ENCODE peak calls at places on chromosomes 13 and 19, in eight cellular contexts. One of them, this sample, is unnamed.
A peak's percentile ranks its signal among the peaks of the same experiment; 100 is the strongest.

GRCh38 chr13:33582121-33582520 is 235.8 kb upstream of the RFC3 start:
- DNase-seq in lower leg skin: no peak
- DNase-seq in NCI-H1694 treated with DMSO at 0.1 percent for 48 hours: no peak
- DNase-seq in stimulated activated CD4-positive, alpha-beta T cell treated with anti-CD3 and anti-CD28 coated beads, Interleukin-2, amount 100 ng/mL, for 4 hours: no peak
- DNase-seq in kidney tubule cell: no peak
- DNase-seq in heart right ventricle: no peak
- DNase-seq in fibroblast of lung: peak; percentile 37
- DNase-seq in SW 1271: no peak
- DNase-seq in this sample: no peak

GRCh38 chr13:41941174-41941573 is 19.7 kb downstream of the VWA8 start:
- DNase-seq in lower leg skin: no peak
- DNase-seq in NCI-H1694 treated with DMSO at 0.1 percent for 48 hours: no peak
- DNase-seq in stimulated activated CD4-positive, alpha-beta T cell treated with anti-CD3 and anti-CD28 coated beads, Interleukin-2, amount 100 ng/mL, for 4 hours: no peak
- DNase-seq in kidney tubule cell: peak; percentile 48
- DNase-seq in heart right ventricle: no peak
- DNase-seq in fibroblast of lung: no peak
- DNase-seq in SW 1271: no peak
- DNase-seq in this sample: no peak

GRCh38 chr13:26587251-26587650 is 29.8 kb downstream of the WASF3 start:
- DNase-seq in lower leg skin: no peak
- DNase-seq in NCI-H1694 treated with DMSO at 0.1 percent for 48 hours: no peak
- DNase-seq in stimulated activated CD4-positive, alpha-beta T cell treated with anti-CD3 and anti-CD28 coated beads, Interleukin-2, amount 100 ng/mL, for 4 hours: no peak
- DNase-seq in kidney tubule cell: no peak
- DNase-seq in heart right ventricle: no peak
- DNase-seq in fibroblast of lung: no peak
- DNase-seq in SW 1271: no peak
- DNase-seq in this sample: no peak

GRCh38 chr13:47672982-47673670 is 327.9 kb downstream of the SUCLA2 start:
- DNase-seq in lower leg skin: no peak
- DNase-seq in NCI-H1694 treated with DMSO at 0.1 percent for 48 hours: no peak
- DNase-seq in stimulated activated CD4-positive, alpha-beta T cell treated with anti-CD3 and anti-CD28 coated beads, Interleukin-2, amount 100 ng/mL, for 4 hours: no peak
- DNase-seq in kidney tubule cell: no peak
- DNase-seq in heart right ventricle: peak; percentile 3
- DNase-seq in fibroblast of lung: peak; percentile 99
- DNase-seq in SW 1271: no peak
- DNase-seq in this sample: no peak

GRCh38 chr13:28678809-28679208 is 19.9 kb downstream of the POMP start:
- DNase-seq in lower leg skin: no peak
- DNase-seq in NCI-H1694 treated with DMSO at 0.1 percent for 48 hours: no peak
- DNase-seq in stimulated activated CD4-positive, alpha-beta T cell treated with anti-CD3 and anti-CD28 coated beads, Interleukin-2, amount 100 ng/mL, for 4 hours: no peak
- DNase-seq in kidney tubule cell: no peak
- DNase-seq in heart right ventricle: no peak
- DNase-seq in fibroblast of lung: peak; percentile 15
- DNase-seq in SW 1271: no peak
- DNase-seq in this sample: no peak

GRCh38 chr19:7669641-7670040 is 792 bp downstream of the RETN start:
- DNase-seq in lower leg skin: no peak
- DNase-seq in NCI-H1694 treated with DMSO at 0.1 percent for 48 hours: no peak
- DNase-seq in stimulated activated CD4-positive, alpha-beta T cell treated with anti-CD3 and anti-CD28 coated beads, Interleukin-2, amount 100 ng/mL, for 4 hours: no peak
- DNase-seq in kidney tubule cell: no peak
- DNase-seq in heart right ventricle: no peak
- DNase-seq in fibroblast of lung: no peak
- DNase-seq in SW 1271: no peak
- DNase-seq in this sample: no peak

GRCh38 chr13:30744056-30744684 is 8.8 kb downstream of the ALOX5AP start:
- DNase-seq in lower leg skin: no peak
- DNase-seq in NCI-H1694 treated with DMSO at 0.1 percent for 48 hours: no peak
- DNase-seq in stimulated activated CD4-positive, alpha-beta T cell treated with anti-CD3 and anti-CD28 coated beads, Interleukin-2, amount 100 ng/mL, for 4 hours: peak; percentile 74
- DNase-seq in kidney tubule cell: peak; percentile 85
- DNase-seq in heart right ventricle: no peak
- DNase-seq in fibroblast of lung: peak; percentile 60
- DNase-seq in SW 1271: no peak
- DNase-seq in this sample: peak; percentile 67

GRCh38 chr19:42088471-42089190 is 12.7 kb downstream of the ZNF574 start:
- DNase-seq in lower leg skin: no peak
- DNase-seq in NCI-H1694 treated with DMSO at 0.1 percent for 48 hours: no peak
- DNase-seq in stimulated activated CD4-positive, alpha-beta T cell treated with anti-CD3 and anti-CD28 coated beads, Interleukin-2, amount 100 ng/mL, for 4 hours: no peak
- DNase-seq in kidney tubule cell: peak; percentile 50
- DNase-seq in heart right ventricle: no peak
- DNase-seq in fibroblast of lung: peak; percentile 59
- DNase-seq in SW 1271: no peak
- DNase-seq in this sample: no peak

GRCh38 chr19:44611812-44612295 is 1.5 kb upstream of the IGSF23 start:
- DNase-seq in lower leg skin: no peak
- DNase-seq in NCI-H1694 treated with DMSO at 0.1 percent for 48 hours: no peak
- DNase-seq in stimulated activated CD4-positive, alpha-beta T cell treated with anti-CD3 and anti-CD28 coated beads, Interleukin-2, amount 100 ng/mL, for 4 hours: no peak
- DNase-seq in kidney tubule cell: no peak
- DNase-seq in heart right ventricle: no peak
- DNase-seq in fibroblast of lung: no peak
- DNase-seq in SW 1271: no peak
- DNase-seq in this sample: no peak

GRCh38 chr19:39941615-39942507 is 7.4 kb upstream of the FCGBP start:
- DNase-seq in lower leg skin: peak; percentile 43
- DNase-seq in NCI-H1694 treated with DMSO at 0.1 percent for 48 hours: no peak
- DNase-seq in stimulated activated CD4-positive, alpha-beta T cell treated with anti-CD3 and anti-CD28 coated beads, Interleukin-2, amount 100 ng/mL, for 4 hours: peak; percentile 51
- DNase-seq in kidney tubule cell: peak; percentile 76
- DNase-seq in heart right ventricle: no peak
- DNase-seq in fibroblast of lung: no peak
- DNase-seq in SW 1271: no peak
- DNase-seq in this sample: peak; percentile 52

GRCh38 chr19:55208880-55209429 is 346 bp downstream of the PTPRH start:
- DNase-seq in lower leg skin: no peak
- DNase-seq in NCI-H1694 treated with DMSO at 0.1 percent for 48 hours: no peak
- DNase-seq in stimulated activated CD4-positive, alpha-beta T cell treated with anti-CD3 and anti-CD28 coated beads, Interleukin-2, amount 100 ng/mL, for 4 hours: no peak
- DNase-seq in kidney tubule cell: no peak
- DNase-seq in heart right ventricle: no peak
- DNase-seq in fibroblast of lung: no peak
- DNase-seq in SW 1271: no peak
- DNase-seq in this sample: no peak

GRCh38 chr13:112769615-112770014 is 79.8 kb downstream of the ATP11A start:
- DNase-seq in lower leg skin: no peak
- DNase-seq in NCI-H1694 treated with DMSO at 0.1 percent for 48 hours: no peak
- DNase-seq in stimulated activated CD4-positive, alpha-beta T cell treated with anti-CD3 and anti-CD28 coated beads, Interleukin-2, amount 100 ng/mL, for 4 hours: no peak
- DNase-seq in kidney tubule cell: peak; percentile 20
- DNase-seq in heart right ventricle: no peak
- DNase-seq in fibroblast of lung: no peak
- DNase-seq in SW 1271: no peak
- DNase-seq in this sample: no peak

GRCh38 chr19:49930483-49931011 is 1.2 kb upstream of the NUP62 start:
- DNase-seq in lower leg skin: no peak
- DNase-seq in NCI-H1694 treated with DMSO at 0.1 percent for 48 hours: no peak
- DNase-seq in stimulated activated CD4-positive, alpha-beta T cell treated with anti-CD3 and anti-CD28 coated beads, Interleukin-2, amount 100 ng/mL, for 4 hours: no peak
- DNase-seq in kidney tubule cell: no peak
- DNase-seq in heart right ventricle: peak; percentile 49
- DNase-seq in fibroblast of lung: no peak
- DNase-seq in SW 1271: no peak
- DNase-seq in this sample: no peak

GRCh38 chr19:8336072-8336569 is 6.9 kb downstream of the KANK3 start:
- DNase-seq in lower leg skin: no peak
- DNase-seq in NCI-H1694 treated with DMSO at 0.1 percent for 48 hours: no peak
- DNase-seq in stimulated activated CD4-positive, alpha-beta T cell treated with anti-CD3 and anti-CD28 coated beads, Interleukin-2, amount 100 ng/mL, for 4 hours: no peak
- DNase-seq in kidney tubule cell: no peak
- DNase-seq in heart right ventricle: no peak
- DNase-seq in fibroblast of lung: no peak
- DNase-seq in SW 1271: no peak
- DNase-seq in this sample: no peak

GRCh38 chr19:39507715-39508364 is 7.1 kb upstream of the SELENOV start:
- DNase-seq in lower leg skin: no peak
- DNase-seq in NCI-H1694 treated with DMSO at 0.1 percent for 48 hours: no peak
- DNase-seq in stimulated activated CD4-positive, alpha-beta T cell treated with anti-CD3 and anti-CD28 coated beads, Interleukin-2, amount 100 ng/mL, for 4 hours: no peak
- DNase-seq in kidney tubule cell: no peak
- DNase-seq in heart right ventricle: no peak
- DNase-seq in fibroblast of lung: no peak
- DNase-seq in SW 1271: no peak
- DNase-seq in this sample: no peak

GRCh38 chr19:55319786-55320185 is 5.4 kb downstream of the TMEM150B start:
- DNase-seq in lower leg skin: no peak
- DNase-seq in NCI-H1694 treated with DMSO at 0.1 percent for 48 hours: no peak
- DNase-seq in stimulated activated CD4-positive, alpha-beta T cell treated with anti-CD3 and anti-CD28 coated beads, Interleukin-2, amount 100 ng/mL, for 4 hours: no peak
- DNase-seq in kidney tubule cell: no peak
- DNase-seq in heart right ventricle: peak; percentile 55
- DNase-seq in fibroblast of lung: peak; percentile 35
- DNase-seq in SW 1271: no peak
- DNase-seq in this sample: no peak

GRCh38 chr13:31322025-31322424 is 122.2 kb downstream of the B3GLCT start:
- DNase-seq in lower leg skin: peak; percentile 52
- DNase-seq in NCI-H1694 treated with DMSO at 0.1 percent for 48 hours: no peak
- DNase-seq in stimulated activated CD4-positive, alpha-beta T cell treated with anti-CD3 and anti-CD28 coated beads, Interleukin-2, amount 100 ng/mL, for 4 hours: no peak
- DNase-seq in kidney tubule cell: no peak
- DNase-seq in heart right ventricle: no peak
- DNase-seq in fibroblast of lung: peak; percentile 65
- DNase-seq in SW 1271: no peak
- DNase-seq in this sample: no peak

GRCh38 chr13:71460179-71460578 is 406.8 kb downstream of the DACH1 start:
- DNase-seq in lower leg skin: no peak
- DNase-seq in NCI-H1694 treated with DMSO at 0.1 percent for 48 hours: no peak
- DNase-seq in stimulated activated CD4-positive, alpha-beta T cell treated with anti-CD3 and anti-CD28 coated beads, Interleukin-2, amount 100 ng/mL, for 4 hours: no peak
- DNase-seq in kidney tubule cell: no peak
- DNase-seq in heart right ventricle: no peak
- DNase-seq in fibroblast of lung: no peak
- DNase-seq in SW 1271: no peak
- DNase-seq in this sample: no peak

GRCh38 chr19:29873024-29873800 is 61.4 kb downstream of the CCNE1 start:
- DNase-seq in lower leg skin: no peak
- DNase-seq in NCI-H1694 treated with DMSO at 0.1 percent for 48 hours: no peak
- DNase-seq in stimulated activated CD4-positive, alpha-beta T cell treated with anti-CD3 and anti-CD28 coated beads, Interleukin-2, amount 100 ng/mL, for 4 hours: peak; percentile 55
- DNase-seq in kidney tubule cell: peak; percentile 25
- DNase-seq in heart right ventricle: peak; percentile 60
- DNase-seq in fibroblast of lung: peak; percentile 9
- DNase-seq in SW 1271: no peak
- DNase-seq in this sample: peak; percentile 34

GRCh38 chr13:49443327-49443688 is 556 bp downstream of the CAB39L start:
- DNase-seq in lower leg skin: no peak
- DNase-seq in NCI-H1694 treated with DMSO at 0.1 percent for 48 hours: peak; percentile 60
- DNase-seq in stimulated activated CD4-positive, alpha-beta T cell treated with anti-CD3 and anti-CD28 coated beads, Interleukin-2, amount 100 ng/mL, for 4 hours: no peak
- DNase-seq in kidney tubule cell: peak; percentile 49
- DNase-seq in heart right ventricle: no peak
- DNase-seq in fibroblast of lung: peak; percentile 47
- DNase-seq in SW 1271: no peak
- DNase-seq in this sample: no peak

GRCh38 chr13:30906411-30906990 is 430 bp downstream of the MEDAG start:
- DNase-seq in lower leg skin: no peak
- DNase-seq in NCI-H1694 treated with DMSO at 0.1 percent for 48 hours: no peak
- DNase-seq in stimulated activated CD4-positive, alpha-beta T cell treated with anti-CD3 and anti-CD28 coated beads, Interleukin-2, amount 100 ng/mL, for 4 hours: no peak
- DNase-seq in kidney tubule cell: no peak
- DNase-seq in heart right ventricle: peak; percentile 29
- DNase-seq in fibroblast of lung: no peak
- DNase-seq in SW 1271: no peak
- DNase-seq in this sample: no peak

GRCh38 chr19:12840091-12841079 is 2.1 kb downstream of the MAST1 start:
- DNase-seq in lower leg skin: peak; percentile 46
- DNase-seq in NCI-H1694 treated with DMSO at 0.1 percent for 48 hours: no peak
- DNase-seq in stimulated activated CD4-positive, alpha-beta T cell treated with anti-CD3 and anti-CD28 coated beads, Interleukin-2, amount 100 ng/mL, for 4 hours: no peak
- DNase-seq in kidney tubule cell: peak; percentile 85
- DNase-seq in heart right ventricle: peak; percentile 38
- DNase-seq in fibroblast of lung: peak; percentile 62
- DNase-seq in SW 1271: no peak
- DNase-seq in this sample: peak; percentile 19

GRCh38 chr19:13794388-13794751 is 873 bp upstream of the ZSWIM4 start:
- DNase-seq in lower leg skin: peak; percentile 80
- DNase-seq in NCI-H1694 treated with DMSO at 0.1 percent for 48 hours: no peak
- DNase-seq in stimulated activated CD4-positive, alpha-beta T cell treated with anti-CD3 and anti-CD28 coated beads, Interleukin-2, amount 100 ng/mL, for 4 hours: no peak
- DNase-seq in kidney tubule cell: peak; percentile 89
- DNase-seq in heart right ventricle: peak; percentile 74
- DNase-seq in fibroblast of lung: peak; percentile 96
- DNase-seq in SW 1271: no peak
- DNase-seq in this sample: no peak

GRCh38 chr19:1211494-1212234 is 6.1 kb downstream of the STK11 start:
- DNase-seq in lower leg skin: no peak
- DNase-seq in NCI-H1694 treated with DMSO at 0.1 percent for 48 hours: no peak
- DNase-seq in stimulated activated CD4-positive, alpha-beta T cell treated with anti-CD3 and anti-CD28 coated beads, Interleukin-2, amount 100 ng/mL, for 4 hours: no peak
- DNase-seq in kidney tubule cell: no peak
- DNase-seq in heart right ventricle: no peak
- DNase-seq in fibroblast of lung: no peak
- DNase-seq in SW 1271: no peak
- DNase-seq in this sample: no peak

GRCh38 chr19:18438331-18439024 is 545 bp upstream of the ISYNA1 start:
- DNase-seq in lower leg skin: no peak
- DNase-seq in NCI-H1694 treated with DMSO at 0.1 percent for 48 hours: no peak
- DNase-seq in stimulated activated CD4-positive, alpha-beta T cell treated with anti-CD3 and anti-CD28 coated beads, Interleukin-2, amount 100 ng/mL, for 4 hours: no peak
- DNase-seq in kidney tubule cell: no peak
- DNase-seq in heart right ventricle: peak; percentile 77
- DNase-seq in fibroblast of lung: no peak
- DNase-seq in SW 1271: no peak
- DNase-seq in this sample: no peak

GRCh38 chr19:1446713-1447564 is 3.0 kb upstream of the APC2 start:
- DNase-seq in lower leg skin: no peak
- DNase-seq in NCI-H1694 treated with DMSO at 0.1 percent for 48 hours: no peak
- DNase-seq in stimulated activated CD4-positive, alpha-beta T cell treated with anti-CD3 and anti-CD28 coated beads, Interleukin-2, amount 100 ng/mL, for 4 hours: no peak
- DNase-seq in kidney tubule cell: no peak
- DNase-seq in heart right ventricle: no peak
- DNase-seq in fibroblast of lung: no peak
- DNase-seq in SW 1271: no peak
- DNase-seq in this sample: no peak

GRCh38 chr19:5665781-5666513 is 14.4 kb downstream of the MICOS13 start:
- DNase-seq in lower leg skin: no peak
- DNase-seq in NCI-H1694 treated with DMSO at 0.1 percent for 48 hours: no peak
- DNase-seq in stimulated activated CD4-positive, alpha-beta T cell treated with anti-CD3 and anti-CD28 coated beads, Interleukin-2, amount 100 ng/mL, for 4 hours: no peak
- DNase-seq in kidney tubule cell: peak; percentile 88
- DNase-seq in heart right ventricle: no peak
- DNase-seq in fibroblast of lung: peak; percentile 60
- DNase-seq in SW 1271: peak; percentile 9
- DNase-seq in this sample: no peak

GRCh38 chr19:10892256-10892655 is 20.9 kb downstream of the CARM1 start:
- DNase-seq in lower leg skin: no peak
- DNase-seq in NCI-H1694 treated with DMSO at 0.1 percent for 48 hours: no peak
- DNase-seq in stimulated activated CD4-positive, alpha-beta T cell treated with anti-CD3 and anti-CD28 coated beads, Interleukin-2, amount 100 ng/mL, for 4 hours: no peak
- DNase-seq in kidney tubule cell: no peak
- DNase-seq in heart right ventricle: peak; percentile 42
- DNase-seq in fibroblast of lung: no peak
- DNase-seq in SW 1271: no peak
- DNase-seq in this sample: no peak

GRCh38 chr13:43804461-43805070 is 17.8 kb upstream of the ENOX1 start:
- DNase-seq in lower leg skin: no peak
- DNase-seq in NCI-H1694 treated with DMSO at 0.1 percent for 48 hours: peak; percentile 82
- DNase-seq in stimulated activated CD4-positive, alpha-beta T cell treated with anti-CD3 and anti-CD28 coated beads, Interleukin-2, amount 100 ng/mL, for 4 hours: no peak
- DNase-seq in kidney tubule cell: peak; percentile 68
- DNase-seq in heart right ventricle: no peak
- DNase-seq in fibroblast of lung: peak; percentile 86
- DNase-seq in SW 1271: no peak
- DNase-seq in this sample: peak; percentile 38

GRCh38 chr19:49380391-49380790 is 7.7 kb upstream of the KASH5 start:
- DNase-seq in lower leg skin: no peak
- DNase-seq in NCI-H1694 treated with DMSO at 0.1 percent for 48 hours: no peak
- DNase-seq in stimulated activated CD4-positive, alpha-beta T cell treated with anti-CD3 and anti-CD28 coated beads, Interleukin-2, amount 100 ng/mL, for 4 hours: no peak
- DNase-seq in kidney tubule cell: no peak
- DNase-seq in heart right ventricle: no peak
- DNase-seq in fibroblast of lung: no peak
- DNase-seq in SW 1271: no peak
- DNase-seq in this sample: no peak

GRCh38 chr13:113604186-113604585 is 19.6 kb downstream of the TFDP1 start:
- DNase-seq in lower leg skin: no peak
- DNase-seq in NCI-H1694 treated with DMSO at 0.1 percent for 48 hours: no peak
- DNase-seq in stimulated activated CD4-positive, alpha-beta T cell treated with anti-CD3 and anti-CD28 coated beads, Interleukin-2, amount 100 ng/mL, for 4 hours: no peak
- DNase-seq in kidney tubule cell: no peak
- DNase-seq in heart right ventricle: no peak
- DNase-seq in fibroblast of lung: no peak
- DNase-seq in SW 1271: no peak
- DNase-seq in this sample: no peak

GRCh38 chr13:99078014-99078771 is 100.3 kb upstream of the DOCK9 start:
- DNase-seq in lower leg skin: no peak
- DNase-seq in NCI-H1694 treated with DMSO at 0.1 percent for 48 hours: no peak
- DNase-seq in stimulated activated CD4-positive, alpha-beta T cell treated with anti-CD3 and anti-CD28 coated beads, Interleukin-2, amount 100 ng/mL, for 4 hours: no peak
- DNase-seq in kidney tubule cell: no peak
- DNase-seq in heart right ventricle: no peak
- DNase-seq in fibroblast of lung: no peak
- DNase-seq in SW 1271: no peak
- DNase-seq in this sample: no peak

GRCh38 chr13:92590503-92590908 is 636.1 kb upstream of the GPC6 start:
- DNase-seq in lower leg skin: no peak
- DNase-seq in NCI-H1694 treated with DMSO at 0.1 percent for 48 hours: no peak
- DNase-seq in stimulated activated CD4-positive, alpha-beta T cell treated with anti-CD3 and anti-CD28 coated beads, Interleukin-2, amount 100 ng/mL, for 4 hours: no peak
- DNase-seq in kidney tubule cell: peak; percentile 18
- DNase-seq in heart right ventricle: no peak
- DNase-seq in fibroblast of lung: peak; percentile 20
- DNase-seq in SW 1271: no peak
- DNase-seq in this sample: no peak

This sample was measured in GDM1.